ENCODE peak calls at places on chromosomes 7 and 10, in five cellular contexts. One of them, this sample, is unnamed.

GRCh38 chr10:110510086-110510485 is 12.4 kb downstream of the DUSP5 start:
- DNase-seq in endothelial cell of umbilical vein: no peak
- DNase-seq in A549: no peak
- DNase-seq in SK-N-SH: no peak
- DNase-seq in HCT116: no peak
- DNase-seq in this sample: no peak

GRCh38 chr10:26733750-26734568 is 36.5 kb downstream of the PDSS1 start:
- DNase-seq in HCT116: no peak
- DNase-seq in endothelial cell of umbilical vein: no peak
- DNase-seq in A549: no peak
- DNase-seq in SK-N-SH: no peak
- DNase-seq in this sample: peak

GRCh38 chr7:84669177-84669732 is 474.7 kb upstream of the SEMA3A start:
- DNase-seq in HCT116: no peak
- DNase-seq in endothelial cell of umbilical vein: peak
- DNase-seq in A549: no peak
- DNase-seq in SK-N-SH: no peak
- DNase-seq in this sample: no peak

GRCh38 chr7:34842782-34843181 is 184.8 kb downstream of the NPSR1 start:
- DNase-seq in HCT116: no peak
- DNase-seq in SK-N-SH: no peak
- DNase-seq in A549: no peak
- DNase-seq in endothelial cell of umbilical vein: no peak
- DNase-seq in this sample: no peak

GRCh38 chr7:23931633-23932032 is 221.6 kb downstream of the STK31 start:
- DNase-seq in HCT116: no peak
- DNase-seq in A549: no peak
- DNase-seq in endothelial cell of umbilical vein: no peak
- DNase-seq in SK-N-SH: no peak
- DNase-seq in this sample: no peak

GRCh38 chr7:41323811-41324210 is 379.1 kb downstream of the INHBA start:
- DNase-seq in HCT116: no peak
- DNase-seq in endothelial cell of umbilical vein: no peak
- DNase-seq in A549: no peak
- DNase-seq in SK-N-SH: no peak
- DNase-seq in this sample: no peak

GRCh38 chr7:150388709-150389531 is 9.8 kb downstream of the ZNF775 start:
- DNase-seq in HCT116: no peak
- DNase-seq in A549: no peak
- DNase-seq in SK-N-SH: no peak
- DNase-seq in endothelial cell of umbilical vein: no peak
- DNase-seq in this sample: peak

GRCh38 chr7:122412441-122412840 is 107.9 kb upstream of the FEZF1 start:
- DNase-seq in endothelial cell of umbilical vein: no peak
- DNase-seq in A549: no peak
- DNase-seq in SK-N-SH: no peak
- DNase-seq in HCT116: no peak
- DNase-seq in this sample: no peak

GRCh38 chr7:73865738-73866445 is 4.9 kb downstream of the TMEM270 start:
- DNase-seq in A549: peak
- DNase-seq in SK-N-SH: peak
- DNase-seq in HCT116: no peak
- DNase-seq in endothelial cell of umbilical vein: peak
- DNase-seq in this sample: peak

GRCh38 chr7:3754488-3755365 is 453.7 kb downstream of the SDK1 start:
- DNase-seq in SK-N-SH: peak
- DNase-seq in endothelial cell of umbilical vein: no peak
- DNase-seq in A549: no peak
- DNase-seq in HCT116: no peak
- DNase-seq in this sample: peak

GRCh38 chr7:129793506-129794310 is 159.1 kb downstream of the UBE2H start:
- DNase-seq in SK-N-SH: peak
- DNase-seq in HCT116: no peak
- DNase-seq in endothelial cell of umbilical vein: no peak
- DNase-seq in A549: no peak
- DNase-seq in this sample: no peak

GRCh38 chr10:71726673-71727428 is 7.3 kb upstream of the C10orf105 start:
- DNase-seq in endothelial cell of umbilical vein: no peak
- DNase-seq in HCT116: no peak
- DNase-seq in A549: no peak
- DNase-seq in SK-N-SH: no peak
- DNase-seq in this sample: no peak

GRCh38 chr10:86342111-86342863 is 24.3 kb downstream of the GRID1 start:
- DNase-seq in HCT116: no peak
- DNase-seq in A549: no peak
- DNase-seq in SK-N-SH: no peak
- DNase-seq in endothelial cell of umbilical vein: no peak
- DNase-seq in this sample: no peak

DNA sequence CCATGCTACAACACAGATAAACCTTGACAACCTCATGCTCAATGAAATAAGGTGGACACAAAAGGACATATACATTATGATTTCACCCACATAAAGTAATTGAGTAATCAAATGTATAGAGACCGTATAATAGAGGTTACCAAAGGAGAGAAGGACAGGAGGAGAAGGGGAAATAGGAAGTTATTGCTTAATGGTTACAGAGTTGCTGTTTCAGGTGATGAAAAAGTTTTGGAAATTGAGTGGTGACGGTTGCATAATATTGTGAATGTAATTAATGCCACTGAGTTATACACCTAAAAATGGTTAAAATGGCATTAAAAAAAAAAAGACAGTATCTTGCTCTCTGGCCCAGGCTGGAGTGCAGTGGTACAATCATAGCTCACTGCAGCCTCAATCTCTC is 1.5 kb upstream of the OGDH start:
- DNase-seq in endothelial cell of umbilical vein: no peak
- DNase-seq in HCT116: no peak
- DNase-seq in SK-N-SH: no peak
- DNase-seq in A549: no peak
- DNase-seq in this sample: no peak
- H3K4me2 ChIP-seq in endothelial cell of umbilical vein: no peak
- H3K4me2 ChIP-seq in HCT116: peak
- H3K4me2 ChIP-seq in SK-N-SH: peak
- H3K4me2 ChIP-seq in A549: peak
- H3K4me2 ChIP-seq in this sample: no peak

GRCh38 chr10:119480667-119481066 is 61.9 kb downstream of the RGS10 start:
- DNase-seq in HCT116: no peak
- DNase-seq in SK-N-SH: no peak
- DNase-seq in A549: no peak
- DNase-seq in endothelial cell of umbilical vein: peak
- DNase-seq in this sample: no peak

GRCh38 chr10:119478111-119479047 is 64.1 kb downstream of the RGS10 start:
- DNase-seq in HCT116: no peak
- DNase-seq in SK-N-SH: no peak
- DNase-seq in endothelial cell of umbilical vein: no peak
- DNase-seq in A549: no peak
- DNase-seq in this sample: no peak

GRCh38 chr10:119477444-119477843 is 65.1 kb downstream of the RGS10 start:
- DNase-seq in SK-N-SH: no peak
- DNase-seq in HCT116: no peak
- DNase-seq in A549: no peak
- DNase-seq in endothelial cell of umbilical vein: no peak
- DNase-seq in this sample: no peak

GRCh38 chr10:119479532-119479931 is 63.0 kb downstream of the RGS10 start:
- DNase-seq in endothelial cell of umbilical vein: no peak
- DNase-seq in A549: no peak
- DNase-seq in SK-N-SH: no peak
- DNase-seq in HCT116: no peak
- DNase-seq in this sample: no peak

DNA sequence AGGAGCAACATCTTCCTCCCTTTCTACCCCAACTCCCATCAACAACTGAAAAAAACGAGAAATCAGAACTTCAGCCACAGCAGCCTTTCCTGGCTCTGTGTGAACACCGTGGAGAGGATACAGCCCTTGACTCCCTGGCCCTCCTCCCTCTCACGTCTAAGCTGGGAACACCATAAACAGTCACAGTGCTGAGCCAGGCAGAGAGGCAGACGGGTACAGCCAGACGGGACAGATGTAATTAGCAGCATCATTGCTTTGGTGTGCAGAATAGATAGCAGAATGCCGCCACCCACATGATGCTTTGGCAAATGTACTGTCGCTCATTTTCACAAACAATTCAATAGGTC is 63.5 kb downstream of the RGS10 start:
- DNase-seq in A549: no peak
- DNase-seq in HCT116: no peak
- DNase-seq in endothelial cell of umbilical vein: no peak
- DNase-seq in SK-N-SH: peak
- DNase-seq in this sample: no peak
- H3K4me2 ChIP-seq in A549: no peak
- H3K4me2 ChIP-seq in HCT116: no peak
- H3K4me2 ChIP-seq in endothelial cell of umbilical vein: no peak
- H3K4me2 ChIP-seq in SK-N-SH: no peak
- H3K4me2 ChIP-seq in this sample: no peak

GRCh38 chr7:20839196-20839735 is 52.6 kb upstream of the SP8 start:
- DNase-seq in A549: no peak
- DNase-seq in SK-N-SH: no peak
- DNase-seq in HCT116: no peak
- DNase-seq in endothelial cell of umbilical vein: no peak
- DNase-seq in this sample: no peak

GRCh38 chr7:20831976-20832375 is 45.3 kb upstream of the SP8 start:
- DNase-seq in HCT116: no peak
- DNase-seq in SK-N-SH: no peak
- DNase-seq in A549: no peak
- DNase-seq in endothelial cell of umbilical vein: no peak
- DNase-seq in this sample: no peak

GRCh38 chr7:20831451-20831850 is 44.8 kb upstream of the SP8 start:
- DNase-seq in SK-N-SH: no peak
- DNase-seq in A549: no peak
- DNase-seq in endothelial cell of umbilical vein: no peak
- DNase-seq in HCT116: no peak
- DNase-seq in this sample: no peak

GRCh38 chr7:20834656-20835055 is 48.0 kb upstream of the SP8 start:
- DNase-seq in SK-N-SH: no peak
- DNase-seq in HCT116: no peak
- DNase-seq in endothelial cell of umbilical vein: no peak
- DNase-seq in A549: no peak
- DNase-seq in this sample: no peak

DNA sequence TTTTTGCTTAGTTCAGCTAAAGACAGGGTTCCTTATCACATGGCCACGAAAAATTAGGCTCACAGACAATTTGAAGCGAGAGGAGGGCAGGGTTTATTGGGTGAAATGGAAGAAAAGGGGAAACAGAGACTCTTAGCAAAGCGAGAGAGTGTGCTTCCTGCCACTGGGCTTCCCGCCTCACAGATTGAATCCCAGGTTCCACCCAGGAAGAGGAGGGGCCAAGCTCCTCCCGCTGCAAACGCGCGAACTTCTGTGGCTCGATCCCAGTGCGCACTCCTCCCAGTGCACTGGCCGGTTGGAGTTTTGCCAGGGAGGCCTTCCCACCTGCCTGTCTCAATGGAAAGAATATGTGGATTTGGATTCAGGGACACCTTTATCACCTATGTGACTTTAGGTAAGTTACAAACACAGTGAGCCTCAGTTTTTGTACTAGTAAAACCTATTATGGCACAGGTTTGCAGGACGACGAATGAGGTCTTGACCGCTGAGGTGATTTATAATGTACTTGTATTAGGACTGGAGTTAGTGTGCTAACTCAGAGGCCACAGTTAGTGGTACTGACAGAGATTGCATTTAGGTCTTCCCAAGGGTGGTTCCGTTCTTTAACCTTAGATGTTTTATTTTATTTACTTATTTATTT is 48.5 kb upstream of the SP8 start:
- DNase-seq in A549: no peak
- DNase-seq in SK-N-SH: no peak
- DNase-seq in endothelial cell of umbilical vein: no peak
- DNase-seq in HCT116: no peak
- DNase-seq in this sample: no peak
- H3K4me2 ChIP-seq in A549: no peak
- H3K4me2 ChIP-seq in SK-N-SH: no peak
- H3K4me2 ChIP-seq in endothelial cell of umbilical vein: no peak
- H3K4me2 ChIP-seq in HCT116: no peak
- H3K4me2 ChIP-seq in this sample: no peak

GRCh38 chr7:43590862-43591550 is 8.1 kb downstream of the STK17A start:
- DNase-seq in HCT116: no peak
- DNase-seq in A549: no peak
- DNase-seq in SK-N-SH: no peak
- DNase-seq in endothelial cell of umbilical vein: no peak
- DNase-seq in this sample: no peak

GRCh38 chr7:43592321-43592720 is 9.4 kb downstream of the STK17A start:
- DNase-seq in endothelial cell of umbilical vein: no peak
- DNase-seq in HCT116: no peak
- DNase-seq in SK-N-SH: no peak
- DNase-seq in A549: no peak
- DNase-seq in this sample: no peak

GRCh38 chr7:43589728-43590127 is 6.8 kb downstream of the STK17A start:
- DNase-seq in A549: no peak
- DNase-seq in endothelial cell of umbilical vein: no peak
- DNase-seq in HCT116: no peak
- DNase-seq in SK-N-SH: no peak
- DNase-seq in this sample: no peak

GRCh38 chr7:43593010-43593409 is 10.1 kb downstream of the STK17A start:
- DNase-seq in SK-N-SH: no peak
- DNase-seq in HCT116: no peak
- DNase-seq in A549: no peak
- DNase-seq in endothelial cell of umbilical vein: no peak
- DNase-seq in this sample: no peak

DNA sequence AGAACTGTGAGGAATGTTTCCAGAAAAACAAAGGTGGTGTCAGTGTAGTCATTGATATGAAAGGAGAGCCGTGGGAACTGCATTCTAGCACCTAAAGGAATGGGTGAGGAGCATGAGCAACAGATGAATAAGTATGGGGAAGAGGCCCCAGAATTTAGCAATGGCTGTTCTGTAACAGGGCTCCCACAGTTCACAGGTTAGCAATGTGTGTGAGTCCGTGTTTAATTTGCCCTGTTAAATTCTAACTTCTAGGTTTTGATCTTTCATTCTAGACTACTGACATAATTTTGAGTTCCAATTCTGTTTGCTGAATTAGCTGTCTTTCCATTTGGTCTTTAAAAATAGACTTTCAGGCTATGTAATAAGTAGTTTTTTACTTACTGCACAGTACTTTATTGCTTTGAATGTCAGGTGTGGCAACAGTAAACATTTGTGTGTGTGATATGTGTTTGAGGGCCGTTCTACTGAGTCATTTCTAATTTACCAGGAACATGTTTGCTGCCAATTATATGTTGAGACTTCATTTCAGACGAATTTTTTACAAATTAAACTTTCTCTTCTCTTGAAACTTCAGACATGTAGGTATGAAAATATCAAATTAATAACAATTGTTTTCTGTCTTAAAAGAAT is 8.8 kb downstream of the STK17A start:
- DNase-seq in SK-N-SH: no peak
- DNase-seq in endothelial cell of umbilical vein: peak
- DNase-seq in A549: no peak
- DNase-seq in HCT116: no peak
- DNase-seq in this sample: no peak
- H3K4me2 ChIP-seq in SK-N-SH: peak
- H3K4me2 ChIP-seq in endothelial cell of umbilical vein: no peak
- H3K4me2 ChIP-seq in A549: peak
- H3K4me2 ChIP-seq in HCT116: no peak
- H3K4me2 ChIP-seq in this sample: peak

This sample was measured in hepatocyte.